ENCODE peak calls at places on chromosomes 5 and 9, in seven cellular contexts. One of them, this sample, is unnamed.

GRCh38 chr5:115343855-115344254 is 47.4 kb upstream of the CCDC112 start:
- DNase-seq in brain microvascular endothelial cell: peak; percentile 70
- DNase-seq in mammary epithelial cell: peak; percentile 48
- DNase-seq in fibroblast of mammary gland: peak; percentile 77
- DNase-seq in AG04450: peak; percentile 29
- DNase-seq in fibroblast of lung: peak; percentile 83
- DNase-seq in AG10803: peak; percentile 64
- DNase-seq in this sample: no peak

GRCh38 chr9:131436386-131436785 is 42.5 kb downstream of the PRRC2B start:
- DNase-seq in brain microvascular endothelial cell: peak; percentile 34
- DNase-seq in mammary epithelial cell: no peak
- DNase-seq in fibroblast of mammary gland: no peak
- DNase-seq in AG04450: no peak
- DNase-seq in fibroblast of lung: no peak
- DNase-seq in AG10803: no peak
- DNase-seq in this sample: no peak

GRCh38 chr5:109426075-109426474 is 16.3 kb upstream of the PJA2 start:
- DNase-seq in brain microvascular endothelial cell: no peak
- DNase-seq in mammary epithelial cell: no peak
- DNase-seq in fibroblast of mammary gland: no peak
- DNase-seq in AG04450: no peak
- DNase-seq in fibroblast of lung: no peak
- DNase-seq in AG10803: no peak
- DNase-seq in this sample: no peak

GRCh38 chr5:79878721-79879336 is 112.2 kb downstream of the MTX3 start:
- DNase-seq in brain microvascular endothelial cell: no peak
- DNase-seq in mammary epithelial cell: peak; percentile 3
- DNase-seq in fibroblast of mammary gland: peak; percentile 12
- DNase-seq in AG04450: no peak
- DNase-seq in fibroblast of lung: no peak
- DNase-seq in AG10803: no peak
- DNase-seq in this sample: no peak

GRCh38 chr5:13591621-13592020 is 352.9 kb downstream of the DNAH5 start:
- DNase-seq in brain microvascular endothelial cell: peak; percentile 84
- DNase-seq in mammary epithelial cell: peak; percentile 91
- DNase-seq in fibroblast of mammary gland: peak; percentile 78
- DNase-seq in AG04450: peak; percentile 39
- DNase-seq in fibroblast of lung: peak; percentile 4
- DNase-seq in AG10803: peak; percentile 80
- DNase-seq in this sample: peak; percentile 66

GRCh38 chr5:150512368-150512747 is 4.4 kb downstream of the NDST1 start:
- DNase-seq in brain microvascular endothelial cell: no peak
- DNase-seq in mammary epithelial cell: no peak
- DNase-seq in fibroblast of mammary gland: peak; percentile 83
- DNase-seq in AG04450: no peak
- DNase-seq in fibroblast of lung: no peak
- DNase-seq in AG10803: peak; percentile 58
- DNase-seq in this sample: no peak

GRCh38 chr9:571745-572144 is 269.8 kb upstream of the DMRT1 start:
- DNase-seq in brain microvascular endothelial cell: no peak
- DNase-seq in mammary epithelial cell: no peak
- DNase-seq in fibroblast of mammary gland: no peak
- DNase-seq in AG04450: no peak
- DNase-seq in fibroblast of lung: no peak
- DNase-seq in AG10803: no peak
- DNase-seq in this sample: no peak

GRCh38 chr9:6944093-6944551 is 186.3 kb downstream of the KDM4C start:
- DNase-seq in brain microvascular endothelial cell: peak; percentile 51
- DNase-seq in mammary epithelial cell: peak; percentile 50
- DNase-seq in fibroblast of mammary gland: peak; percentile 89
- DNase-seq in AG04450: no peak
- DNase-seq in fibroblast of lung: peak; percentile 82
- DNase-seq in AG10803: peak; percentile 59
- DNase-seq in this sample: no peak

GRCh38 chr9:121616356-121616755 is 35.1 kb upstream of the DAB2IP start:
- DNase-seq in brain microvascular endothelial cell: no peak
- DNase-seq in mammary epithelial cell: no peak
- DNase-seq in fibroblast of mammary gland: no peak
- DNase-seq in AG04450: no peak
- DNase-seq in fibroblast of lung: no peak
- DNase-seq in AG10803: no peak
- DNase-seq in this sample: no peak

GRCh38 chr9:136160939-136161610 is 42.4 kb upstream of the TMEM250 start:
- DNase-seq in brain microvascular endothelial cell: no peak
- DNase-seq in mammary epithelial cell: no peak
- DNase-seq in fibroblast of mammary gland: no peak
- DNase-seq in AG04450: no peak
- DNase-seq in fibroblast of lung: no peak
- DNase-seq in AG10803: no peak
- DNase-seq in this sample: no peak

GRCh38 chr5:111859533-111860270 is 102.7 kb upstream of the NREP start:
- DNase-seq in brain microvascular endothelial cell: peak; percentile 56
- DNase-seq in mammary epithelial cell: no peak
- DNase-seq in fibroblast of mammary gland: peak; percentile 96
- DNase-seq in AG04450: peak; percentile 69
- DNase-seq in fibroblast of lung: peak; percentile 96
- DNase-seq in AG10803: peak; percentile 91
- DNase-seq in this sample: peak; percentile 29

GRCh38 chr9:115883467-115884329 is 269.9 kb upstream of the PAPPA start:
- DNase-seq in brain microvascular endothelial cell: peak; percentile 46
- DNase-seq in mammary epithelial cell: peak; percentile 66
- DNase-seq in fibroblast of mammary gland: peak; percentile 66
- DNase-seq in AG04450: peak; percentile 10
- DNase-seq in fibroblast of lung: peak; percentile 77
- DNase-seq in AG10803: peak; percentile 54
- DNase-seq in this sample: peak; percentile 26

GRCh38 chr5:107275333-107275732 is 395.4 kb downstream of the EFNA5 start:
- DNase-seq in brain microvascular endothelial cell: no peak
- DNase-seq in mammary epithelial cell: no peak
- DNase-seq in fibroblast of mammary gland: no peak
- DNase-seq in AG04450: no peak
- DNase-seq in fibroblast of lung: no peak
- DNase-seq in AG10803: no peak
- DNase-seq in this sample: no peak

GRCh38 chr5:139132515-139132914 is 65.7 kb downstream of the SIL1 start:
- DNase-seq in brain microvascular endothelial cell: no peak
- DNase-seq in mammary epithelial cell: no peak
- DNase-seq in fibroblast of mammary gland: no peak
- DNase-seq in AG04450: no peak
- DNase-seq in fibroblast of lung: no peak
- DNase-seq in AG10803: no peak
- DNase-seq in this sample: no peak

GRCh38 chr5:169695919-169696490 is 58.9 kb downstream of the DOCK2 start:
- DNase-seq in brain microvascular endothelial cell: peak; percentile 98
- DNase-seq in mammary epithelial cell: peak; percentile 93
- DNase-seq in fibroblast of mammary gland: peak; percentile 100
- DNase-seq in AG04450: peak; percentile 87
- DNase-seq in fibroblast of lung: peak; percentile 91
- DNase-seq in AG10803: peak; percentile 99
- DNase-seq in this sample: peak; percentile 99

GRCh38 chr5:82676663-82677062 is 398.5 kb upstream of the RPS23 start:
- DNase-seq in brain microvascular endothelial cell: no peak
- DNase-seq in mammary epithelial cell: no peak
- DNase-seq in fibroblast of mammary gland: no peak
- DNase-seq in AG04450: no peak
- DNase-seq in fibroblast of lung: no peak
- DNase-seq in AG10803: no peak
- DNase-seq in this sample: no peak

GRCh38 chr5:147072591-147072990 is 162.2 kb upstream of the STK32A start:
- DNase-seq in brain microvascular endothelial cell: no peak
- DNase-seq in mammary epithelial cell: no peak
- DNase-seq in fibroblast of mammary gland: no peak
- DNase-seq in AG04450: no peak
- DNase-seq in fibroblast of lung: no peak
- DNase-seq in AG10803: no peak
- DNase-seq in this sample: no peak

GRCh38 chr9:18768951-18769622 is 263.9 kb downstream of the SAXO1 start:
- DNase-seq in brain microvascular endothelial cell: no peak
- DNase-seq in mammary epithelial cell: no peak
- DNase-seq in fibroblast of mammary gland: no peak
- DNase-seq in AG04450: no peak
- DNase-seq in fibroblast of lung: no peak
- DNase-seq in AG10803: no peak
- DNase-seq in this sample: no peak

GRCh38 chr5:17103471-17103870 is 114.0 kb upstream of the BASP1 start:
- DNase-seq in brain microvascular endothelial cell: no peak
- DNase-seq in mammary epithelial cell: no peak
- DNase-seq in fibroblast of mammary gland: no peak
- DNase-seq in AG04450: no peak
- DNase-seq in fibroblast of lung: no peak
- DNase-seq in AG10803: no peak
- DNase-seq in this sample: no peak

GRCh38 chr9:117546894-117547293 is 132.0 kb upstream of the ASTN2 start:
- DNase-seq in brain microvascular endothelial cell: no peak
- DNase-seq in mammary epithelial cell: peak; percentile 11
- DNase-seq in fibroblast of mammary gland: no peak
- DNase-seq in AG04450: no peak
- DNase-seq in fibroblast of lung: no peak
- DNase-seq in AG10803: no peak
- DNase-seq in this sample: no peak

GRCh38 chr5:76337949-76338589 is 65.0 kb upstream of the IQGAP2 start:
- DNase-seq in brain microvascular endothelial cell: peak; percentile 64
- DNase-seq in mammary epithelial cell: peak; percentile 75
- DNase-seq in fibroblast of mammary gland: peak; percentile 35
- DNase-seq in AG04450: peak; percentile 2
- DNase-seq in fibroblast of lung: peak; percentile 8
- DNase-seq in AG10803: peak; percentile 26
- DNase-seq in this sample: peak; percentile 20

GRCh38 chr5:65623482-65623881 is 651 bp downstream of the TRIM23 start:
- DNase-seq in brain microvascular endothelial cell: no peak
- DNase-seq in mammary epithelial cell: no peak
- DNase-seq in fibroblast of mammary gland: peak; percentile 7
- DNase-seq in AG04450: no peak
- DNase-seq in fibroblast of lung: peak; percentile 1
- DNase-seq in AG10803: peak; percentile 0
- DNase-seq in this sample: no peak

GRCh38 chr9:137534256-137535119 is 15.7 kb downstream of the PNPLA7 start:
- DNase-seq in brain microvascular endothelial cell: peak; percentile 57
- DNase-seq in mammary epithelial cell: peak; percentile 32
- DNase-seq in fibroblast of mammary gland: peak; percentile 68
- DNase-seq in AG04450: no peak
- DNase-seq in fibroblast of lung: peak; percentile 69
- DNase-seq in AG10803: peak; percentile 60
- DNase-seq in this sample: peak; percentile 52

GRCh38 chr5:179818746-179819295 is 1.9 kb upstream of the SQSTM1 start:
- DNase-seq in brain microvascular endothelial cell: peak; percentile 89
- DNase-seq in mammary epithelial cell: peak; percentile 93
- DNase-seq in fibroblast of mammary gland: peak; percentile 94
- DNase-seq in AG04450: peak; percentile 81
- DNase-seq in fibroblast of lung: peak; percentile 96
- DNase-seq in AG10803: peak; percentile 90
- DNase-seq in this sample: no peak

GRCh38 chr9:100999914-101000540 is 28.5 kb upstream of the PLPPR1 start:
- DNase-seq in brain microvascular endothelial cell: no peak
- DNase-seq in mammary epithelial cell: peak; percentile 36
- DNase-seq in fibroblast of mammary gland: no peak
- DNase-seq in AG04450: no peak
- DNase-seq in fibroblast of lung: no peak
- DNase-seq in AG10803: no peak
- DNase-seq in this sample: no peak

GRCh38 chr9:127741831-127742434 is 6.8 kb upstream of the TOR2A start:
- DNase-seq in brain microvascular endothelial cell: no peak
- DNase-seq in mammary epithelial cell: no peak
- DNase-seq in fibroblast of mammary gland: peak; percentile 48
- DNase-seq in AG04450: no peak
- DNase-seq in fibroblast of lung: peak; percentile 19
- DNase-seq in AG10803: peak; percentile 51
- DNase-seq in this sample: no peak
- H3K4me3 ChIP-seq in brain microvascular endothelial cell: peak overlapping the region; percentile 53
- H3K4me3 ChIP-seq in mammary epithelial cell: no peak overlapping the region
- H3K4me3 ChIP-seq in fibroblast of mammary gland: peak overlapping the region; percentile 37
- H3K4me3 ChIP-seq in AG04450: no peak overlapping the region
- H3K4me3 ChIP-seq in fibroblast of lung: no peak overlapping the region
- H3K4me3 ChIP-seq in AG10803: peak overlapping the region; percentile 44
- H3K4me3 ChIP-seq in this sample: peak overlapping the region; percentile 36

GRCh38 chr9:134717793-134718645 is 76.4 kb downstream of the COL5A1 start:
- DNase-seq in brain microvascular endothelial cell: no peak
- DNase-seq in mammary epithelial cell: no peak
- DNase-seq in fibroblast of mammary gland: no peak
- DNase-seq in AG04450: no peak
- DNase-seq in fibroblast of lung: no peak
- DNase-seq in AG10803: no peak
- DNase-seq in this sample: no peak
- TF ChIP-seq CTCF in brain microvascular endothelial cell: no peak
- TF ChIP-seq CTCF in mammary epithelial cell: no peak
- TF ChIP-seq CTCF in fibroblast of mammary gland: no peak
- TF ChIP-seq CTCF in AG04450: no peak
- TF ChIP-seq CTCF in fibroblast of lung: no peak
- TF ChIP-seq CTCF in AG10803: no peak
- TF ChIP-seq CTCF in this sample: no peak

DNA sequence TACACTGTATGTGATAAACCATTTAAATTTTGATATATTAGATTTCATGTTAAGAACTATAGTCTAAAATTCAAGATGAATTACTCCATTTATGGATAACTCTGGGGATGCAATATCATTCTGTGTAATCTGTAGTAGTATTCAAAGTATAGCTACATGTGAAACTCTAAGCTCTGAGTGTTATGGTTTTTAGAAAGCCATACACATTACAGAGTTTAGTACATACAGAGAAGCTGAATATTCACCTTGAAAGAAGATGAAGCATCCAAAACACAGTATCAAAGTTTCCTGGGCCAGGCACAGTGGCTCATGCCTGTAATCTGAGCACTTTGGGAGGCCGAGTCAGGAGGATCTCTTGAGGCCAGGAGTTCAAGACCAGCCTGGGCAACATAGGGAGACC is 25.0 kb downstream of the ABHD17B start:
- DNase-seq in brain microvascular endothelial cell: no peak
- DNase-seq in mammary epithelial cell: no peak
- DNase-seq in fibroblast of mammary gland: no peak
- DNase-seq in AG04450: no peak
- DNase-seq in fibroblast of lung: no peak
- DNase-seq in AG10803: no peak
- DNase-seq in this sample: no peak
- H3K4me3 ChIP-seq in brain microvascular endothelial cell: no peak overlapping the region
- H3K4me3 ChIP-seq in mammary epithelial cell: no peak overlapping the region
- H3K4me3 ChIP-seq in fibroblast of mammary gland: no peak overlapping the region
- H3K4me3 ChIP-seq in AG04450: no peak overlapping the region
- H3K4me3 ChIP-seq in fibroblast of lung: no peak overlapping the region
- H3K4me3 ChIP-seq in AG10803: no peak overlapping the region
- H3K4me3 ChIP-seq in this sample: no peak overlapping the region

GRCh38 chr5:60590172-60590571 is 109.8 kb downstream of the DEPDC1B start:
- DNase-seq in brain microvascular endothelial cell: no peak
- DNase-seq in mammary epithelial cell: no peak
- DNase-seq in fibroblast of mammary gland: no peak
- DNase-seq in AG04450: no peak
- DNase-seq in fibroblast of lung: no peak
- DNase-seq in AG10803: no peak
- DNase-seq in this sample: no peak

GRCh38 chr5:60585618-60586017 is 114.3 kb downstream of the DEPDC1B start:
- DNase-seq in brain microvascular endothelial cell: no peak
- DNase-seq in mammary epithelial cell: no peak
- DNase-seq in fibroblast of mammary gland: no peak
- DNase-seq in AG04450: no peak
- DNase-seq in fibroblast of lung: no peak
- DNase-seq in AG10803: no peak
- DNase-seq in this sample: no peak

GRCh38 chr5:60583598-60583997 is 116.4 kb downstream of the DEPDC1B start:
- DNase-seq in brain microvascular endothelial cell: no peak
- DNase-seq in mammary epithelial cell: no peak
- DNase-seq in fibroblast of mammary gland: peak; percentile 7
- DNase-seq in AG04450: no peak
- DNase-seq in fibroblast of lung: no peak
- DNase-seq in AG10803: no peak
- DNase-seq in this sample: no peak

GRCh38 chr5:60586307-60586901 is 113.6 kb downstream of the DEPDC1B start:
- DNase-seq in brain microvascular endothelial cell: peak; percentile 9
- DNase-seq in mammary epithelial cell: no peak
- DNase-seq in fibroblast of mammary gland: peak; percentile 51
- DNase-seq in AG04450: no peak
- DNase-seq in fibroblast of lung: peak; percentile 55
- DNase-seq in AG10803: peak; percentile 20
- DNase-seq in this sample: no peak

GRCh38 chr5:60584304-60584703 is 115.7 kb downstream of the DEPDC1B start:
- DNase-seq in brain microvascular endothelial cell: no peak
- DNase-seq in mammary epithelial cell: no peak
- DNase-seq in fibroblast of mammary gland: no peak
- DNase-seq in AG04450: no peak
- DNase-seq in fibroblast of lung: no peak
- DNase-seq in AG10803: no peak
- DNase-seq in this sample: no peak
- TF ChIP-seq CTCF in brain microvascular endothelial cell: no peak
- TF ChIP-seq CTCF in mammary epithelial cell: no peak
- TF ChIP-seq CTCF in fibroblast of mammary gland: no peak
- TF ChIP-seq CTCF in AG04450: no peak
- TF ChIP-seq CTCF in fibroblast of lung: no peak
- TF ChIP-seq CTCF in AG10803: no peak
- TF ChIP-seq CTCF in this sample: no peak